ENCODE peak calls at places on chromosome 7, in five cellular contexts. G is gastrocnemius medialis, U is dorsolateral prefrontal cortex, S is glutamatergic neuron, Z is mesothelial cell of epicardium. I is an unnamed sample.

GRCh38 chr7:35249537-35249907 is 4.4 kb downstream of the TBX20 start:
- DNase-seq in Z (no peak), U (no peak), S (no peak), G (no peak), I (peak)

GRCh38 chr7:29884399-29885272 is 78.3 kb downstream of the WIPF3 start:
- DNase-seq in Z (peak), G (no peak), U (no peak), S (peak), I (no peak)

GRCh38 chr7:102916426-102916825 is 3.6 kb downstream of the LRRC17 start:
- DNase-seq in S (no peak), Z (no peak), U (no peak), G (no peak), I (peak)

GRCh38 chr7:77426052-77426404 is 9.9 kb upstream of the GSAP start:
- DNase-seq in S (no peak), U (no peak), Z (no peak), G (no peak), I (no peak)

GRCh38 chr7:37198188-37198905 is 250.3 kb downstream of the ELMO1 start:
- DNase-seq in U (no peak), S (no peak), Z (no peak), G (no peak), I (no peak)

GRCh38 chr7:135664046-135664589 is 1.8 kb downstream of the STMP1 start:
- DNase-seq in S (no peak), Z (no peak), G (no peak), U (no peak), I (no peak)

GRCh38 chr7:14286036-14286435 is 296.6 kb upstream of the ETV1 start:
- DNase-seq in G (no peak), S (no peak), U (no peak), Z (no peak), I (peak)

GRCh38 chr7:100423315-100423714 is 5.2 kb downstream of the ZCWPW1 start:
- DNase-seq in S (no peak), Z (no peak), U (no peak), G (no peak), I (no peak)

GRCh38 chr7:139505563-139505962 is 17.9 kb upstream of the CLEC2L start:
- DNase-seq in S (peak), U (no peak), G (no peak), Z (no peak), I (peak)

GRCh38 chr7:124688991-124689390 is 76.6 kb downstream of the GPR37 start:
- DNase-seq in U (no peak), Z (no peak), S (no peak), G (no peak), I (no peak)

GRCh38 chr7:95493844-95494243 is 8.1 kb downstream of the ASB4 start:
- DNase-seq in U (no peak), Z (no peak), S (no peak), G (no peak), I (no peak)

GRCh38 chr7:99562832-99563231 is 4.4 kb downstream of the ZNF655 start:
- DNase-seq in S (no peak), U (no peak), Z (no peak), G (peak), I (peak)

GRCh38 chr7:2444476-2444875 is 31.7 kb downstream of the GRIFIN start:
- DNase-seq in S (no peak), U (peak), Z (no peak), G (no peak), I (no peak)

GRCh38 chr7:23356168-23356567 is 57.0 kb downstream of the MALSU1 start:
- DNase-seq in G (no peak), U (no peak), Z (no peak), S (no peak), I (no peak)

GRCh38 chr7:12951397-12951801 is 264.0 kb downstream of the ARL4A start:
- DNase-seq in U (no peak), G (no peak), Z (no peak), S (no peak), I (peak)

GRCh38 chr7:55073051-55073511 is 54.3 kb downstream of the EGFR start:
- DNase-seq in U (no peak), S (no peak), Z (no peak), G (no peak), I (no peak)

GRCh38 chr7:2032876-2033407 is 199.8 kb downstream of the MAD1L1 start:
- DNase-seq in U (no peak), S (no peak), G (no peak), Z (no peak), I (no peak)

GRCh38 chr7:28142650-28143049 is 37.9 kb downstream of the JAZF1 start:
- DNase-seq in G (no peak), S (no peak), Z (no peak), U (peak), I (no peak)
- TF ChIP-seq CTCF in G (no peak), S (no peak), Z (no peak), U (peak), I (no peak)

DNA sequence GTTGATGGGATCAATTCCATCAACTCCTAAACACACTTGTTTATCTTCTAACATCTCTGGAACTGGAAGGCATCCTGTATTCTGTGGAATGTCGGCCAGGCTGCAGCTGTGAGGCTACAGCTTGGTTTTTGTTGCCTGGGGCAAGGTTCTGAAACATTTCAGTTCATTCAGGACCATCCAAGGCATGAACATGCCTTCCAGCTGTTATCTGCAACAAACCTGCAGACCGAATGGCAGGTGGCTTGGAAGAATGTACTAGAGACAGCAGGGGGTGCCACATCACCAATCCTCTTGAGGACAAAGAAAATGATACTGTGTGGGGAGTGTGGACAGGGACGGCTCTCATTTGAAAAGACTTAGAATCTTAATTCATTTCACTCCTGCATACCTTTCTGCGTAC is 12.4 kb downstream of the PAPOLB start:
- DNase-seq in U (no peak), G (no peak), Z (no peak), S (no peak), I (peak)
- TF ChIP-seq CTCF in U (peak), G (no peak), Z (no peak), S (no peak), I (peak)

GRCh38 chr7:78605131-78605530 is 806.6 kb downstream of the PHTF2 start:
- DNase-seq in Z (no peak), G (no peak), S (no peak), U (no peak), I (no peak)

GRCh38 chr7:78609281-78609680 is 810.7 kb downstream of the PHTF2 start:
- DNase-seq in G (no peak), U (no peak), Z (no peak), S (no peak), I (no peak)

GRCh38 chr7:78601728-78602127 is 803.2 kb downstream of the PHTF2 start:
- DNase-seq in S (no peak), U (no peak), Z (no peak), G (no peak), I (no peak)

DNA sequence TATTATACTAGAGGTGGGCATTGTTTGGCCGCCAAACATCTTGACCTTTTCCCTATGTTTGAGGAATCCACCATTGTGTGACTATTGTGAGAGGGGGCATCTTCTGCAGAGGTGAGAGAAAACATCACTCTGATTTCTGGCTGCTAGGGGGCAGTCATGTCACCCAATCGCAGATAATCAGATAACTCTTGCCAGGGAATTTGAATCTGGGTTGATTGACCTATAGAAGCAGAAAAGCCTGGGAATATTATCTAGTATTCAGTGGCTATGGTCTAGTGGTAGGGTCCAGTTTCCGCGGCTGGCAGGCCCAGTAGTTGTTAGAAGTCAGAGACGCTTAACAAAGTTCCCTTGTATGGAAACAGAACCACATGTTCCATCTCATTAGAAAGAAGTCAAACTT is 808.5 kb downstream of the PHTF2 start:
- DNase-seq in Z (no peak), G (no peak), S (peak), U (no peak), I (peak)
- TF ChIP-seq CTCF in Z (no peak), G (no peak), S (peak), U (peak), I (peak)

GRCh38 chr7:128322040-128322643 is 21.6 kb downstream of the RBM28 start:
- DNase-seq in U (no peak), S (no peak), Z (no peak), G (no peak), I (peak)
- TF ChIP-seq CTCF in U (peak), S (no peak), Z (no peak), G (no peak), I (peak)

DNA sequence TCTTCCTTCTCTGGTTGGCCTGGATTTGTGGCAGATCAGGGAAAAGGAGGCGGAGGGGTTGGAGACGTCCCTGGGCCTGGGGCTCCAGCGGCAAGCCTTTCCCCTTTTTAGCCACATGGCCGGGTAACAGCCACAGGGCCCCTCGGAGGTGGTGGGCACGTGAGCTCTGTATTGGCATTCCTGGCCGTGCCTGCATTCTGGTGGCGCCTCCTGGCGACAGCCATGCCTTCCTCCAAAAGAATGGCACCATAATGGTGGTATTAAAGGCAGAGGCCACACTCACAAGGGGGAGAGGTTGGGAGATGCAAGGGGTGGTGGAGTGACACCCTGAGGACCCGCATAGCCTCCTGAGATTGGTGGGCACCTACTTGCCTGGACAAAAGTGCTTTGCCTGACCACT is 3.0 kb upstream of the AQP1 start:
- DNase-seq in G (no peak), Z (no peak), S (no peak), U (no peak), I (no peak)
- TF ChIP-seq CTCF in G (no peak), Z (no peak), S (no peak), U (no peak), I (no peak)

GRCh38 chr7:105489409-105489808 is 32.7 kb downstream of the PUS7 start:
- DNase-seq in Z (no peak), S (no peak), G (no peak), U (no peak), I (no peak)

GRCh38 chr7:105493928-105494325 is 28.1 kb downstream of the PUS7 start:
- DNase-seq in G (no peak), Z (no peak), S (no peak), U (no peak), I (no peak)

GRCh38 chr7:105487559-105488218 is 34.4 kb downstream of the PUS7 start:
- DNase-seq in Z (no peak), G (no peak), U (no peak), S (peak), I (peak)

GRCh38 chr7:105493196-105493927 is 28.7 kb downstream of the PUS7 start:
- DNase-seq in U (no peak), S (no peak), G (no peak), Z (no peak), I (no peak)

DNA sequence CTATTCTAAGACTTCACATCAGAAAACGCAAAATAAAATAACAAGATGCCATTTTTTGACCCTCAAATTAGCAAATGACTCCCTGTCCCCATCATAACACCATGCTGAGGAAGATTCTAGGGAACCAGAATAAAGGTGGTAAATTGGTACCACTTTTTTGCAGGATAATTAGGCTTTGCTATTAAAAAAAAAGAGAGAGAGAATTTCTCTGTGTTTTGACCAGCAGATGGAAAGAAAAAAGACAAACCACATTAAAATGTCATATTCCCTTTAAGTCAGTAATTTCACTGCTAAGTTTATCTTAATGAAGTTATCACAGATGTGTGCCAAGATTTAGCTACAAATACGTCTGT is 33.9 kb downstream of the PUS7 start:
- DNase-seq in G (no peak), S (no peak), Z (no peak), U (no peak), I (no peak)
- TF ChIP-seq CTCF in G (no peak), S (peak), Z (no peak), U (no peak), I (no peak)

GRCh38 chr7:157407512-157408257 is 70.9 kb downstream of the DNAJB6 start:
- DNase-seq in G (no peak), U (no peak), Z (no peak), S (no peak), I (no peak)

GRCh38 chr7:157406971-157407370 is 70.2 kb downstream of the DNAJB6 start:
- DNase-seq in G (no peak), Z (no peak), U (no peak), S (no peak), I (no peak)

GRCh38 chr7:157405501-157405900 is 68.7 kb downstream of the DNAJB6 start:
- DNase-seq in G (no peak), Z (no peak), U (no peak), S (no peak), I (no peak)

GRCh38 chr7:157404845-157405481 is 68.2 kb downstream of the DNAJB6 start:
- DNase-seq in Z (no peak), G (no peak), U (no peak), S (no peak), I (peak)

DNA sequence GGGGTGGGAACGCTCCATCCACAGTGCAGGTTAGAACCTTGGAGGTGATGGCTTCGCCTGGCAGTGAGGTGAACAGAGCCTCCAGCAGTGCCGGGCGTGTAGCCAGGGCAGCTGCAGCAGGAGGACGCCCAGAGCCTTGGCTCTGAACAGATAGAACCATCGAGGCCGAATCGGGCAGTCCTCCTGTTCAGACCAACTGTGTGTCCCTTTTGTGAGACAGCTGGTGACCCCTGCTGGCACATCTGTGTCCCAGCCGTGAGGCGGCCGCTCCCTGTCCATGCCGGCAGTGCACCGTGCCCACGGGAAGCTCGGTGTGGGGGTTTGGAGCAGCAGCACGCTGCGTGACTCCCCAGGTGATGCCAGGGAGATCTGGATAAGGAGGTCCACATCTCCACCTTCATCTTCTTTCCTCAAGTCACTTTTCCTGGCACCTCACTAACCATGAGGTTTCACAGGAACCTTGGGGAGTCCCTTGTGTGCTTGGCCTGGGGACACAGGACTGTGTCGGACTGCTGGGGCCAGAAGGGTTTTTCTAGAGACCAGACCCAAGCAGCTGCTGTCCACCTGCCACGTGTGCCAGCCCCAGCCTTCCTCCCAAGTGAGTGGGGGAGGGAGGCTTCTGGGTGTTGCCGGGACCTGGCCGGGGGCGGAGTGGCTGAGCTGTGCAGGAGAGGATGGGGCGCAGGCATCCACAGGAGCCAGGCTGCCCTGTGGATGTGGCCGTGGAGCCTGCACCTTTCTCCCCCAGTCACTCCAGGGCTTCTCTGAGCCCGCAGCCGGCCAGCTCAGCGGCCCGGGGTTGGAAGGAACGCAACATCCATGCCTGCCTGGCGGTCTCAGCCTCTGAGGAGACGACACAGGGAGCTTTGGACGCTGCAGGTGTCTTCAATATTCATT is 69.4 kb downstream of the DNAJB6 start:
- DNase-seq in G (peak), U (no peak), Z (no peak), S (peak), I (no peak)
- TF ChIP-seq CTCF in G (peak), U (peak), Z (no peak), S (no peak), I (no peak)

GRCh38 chr7:49264530-49264929 is 340.2 kb downstream of the CDC14C start:
- DNase-seq in Z (no peak), G (no peak), S (no peak), U (no peak), I (no peak)
- TF ChIP-seq CTCF in Z (no peak), G (no peak), S (no peak), U (no peak), I (no peak)

GRCh38 chr7:133365892-133366291 is 113.0 kb downstream of the EXOC4 start:
- DNase-seq in S (no peak), G (no peak), U (no peak), Z (no peak), I (peak)
- TF ChIP-seq CTCF in S (no peak), G (no peak), U (no peak), Z (no peak), I (no peak)

DNA sequence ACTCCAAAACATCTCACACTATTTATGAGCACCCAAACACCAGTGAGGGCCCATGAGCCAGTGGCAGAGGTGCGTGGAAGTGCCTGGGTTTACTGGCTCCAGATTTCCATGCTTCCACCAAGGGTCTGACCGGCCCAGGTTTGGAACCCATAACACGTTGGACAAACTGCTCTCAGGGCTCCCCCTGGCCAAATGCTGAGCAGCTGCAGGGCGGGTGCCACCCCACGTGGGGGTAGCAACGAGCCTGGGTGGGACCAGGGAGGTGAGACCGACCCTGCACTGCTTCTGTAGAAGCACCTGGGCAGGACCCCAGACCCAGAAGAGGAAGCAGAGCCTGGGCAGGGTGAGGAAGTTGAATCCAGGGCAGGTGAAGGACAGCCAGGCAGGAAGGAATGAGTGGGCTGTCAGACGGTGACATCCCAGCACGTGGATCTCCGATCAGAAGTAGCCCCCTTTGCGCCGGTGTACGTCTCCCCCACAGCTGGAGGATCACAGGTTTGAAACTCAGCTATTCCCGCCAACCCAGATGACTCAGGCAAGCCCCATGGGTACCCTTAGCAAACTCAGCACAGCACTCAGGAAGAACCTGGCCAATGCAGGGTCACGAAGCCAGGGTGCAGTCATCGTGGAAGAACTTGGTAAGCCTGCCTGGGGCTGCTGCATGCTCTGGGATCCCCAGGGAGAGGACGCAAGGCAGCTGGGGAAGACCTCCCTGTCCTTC is 100.4 kb upstream of the DDC start:
- DNase-seq in G (no peak), Z (no peak), U (no peak), S (no peak), I (peak)
- TF ChIP-seq CTCF in G (no peak), Z (no peak), U (no peak), S (no peak), I (no peak)